ENCODE peak calls at places on chromosomes 4 and X, in ten cellular contexts. J, Y, N, G, P, X, F, B, O and U are unnamed samples.

GRCh38 chr4:40255722-40256281 is 59.0 kb downstream of the RHOH start:
- DNase-seq in X (no peak), P (no peak), O (no peak), N (peak), G (no peak), F (no peak), J (no peak), B (no peak), Y (no peak), U (no peak)

GRCh38 chrX:139691843-139692505 is 16.0 kb downstream of the MCF2 start:
- DNase-seq in G (peak), Y (peak), X (no peak), J (no peak), P (peak), F (no peak), N (no peak), O (peak), B (no peak), U (no peak)

GRCh38 chr4:107824367-107825071 is at the start of gene SGMS2:
- DNase-seq in N (peak), Y (peak), X (peak), F (no peak), O (peak), B (peak), P (peak), J (peak), G (peak), U (no peak)

GRCh38 chrX:57286507-57287251 is at the start of gene FAAH2:
- DNase-seq in O (no peak), J (no peak), P (peak), F (peak), X (peak), B (peak), G (peak), N (peak), Y (no peak), U (no peak)

GRCh38 chr4:137678796-137679195 is 146.5 kb upstream of the PCDH18 start:
- DNase-seq in Y (no peak), F (no peak), N (no peak), P (no peak), J (no peak), X (no peak), O (no peak), G (no peak), B (no peak), U (no peak)

GRCh38 chrX:24860140-24860539 is 155.6 kb downstream of the ARX start:
- DNase-seq in P (no peak), X (no peak), F (no peak), J (no peak), O (no peak), Y (no peak), N (no peak), G (no peak), B (no peak), U (no peak)

GRCh38 chr4:155696226-155696625 is 29.6 kb downstream of the GUCY1A1 start:
- DNase-seq in N (no peak), G (no peak), J (no peak), O (no peak), X (no peak), P (no peak), B (no peak), Y (no peak), F (no peak), U (no peak)

GRCh38 chrX:8868906-8869305 is 67.7 kb upstream of the FAM9A start:
- DNase-seq in N (no peak), B (no peak), J (no peak), P (no peak), X (no peak), G (no peak), F (no peak), O (no peak), Y (no peak), U (peak)

GRCh38 chr4:11301075-11301660 is 127.5 kb downstream of the HS3ST1 start:
- DNase-seq in X (peak), J (no peak), P (no peak), N (no peak), B (no peak), F (no peak), G (no peak), Y (no peak), O (no peak), U (no peak)

GRCh38 chr4:169975837-169976796 is 50.1 kb downstream of the MFAP3L start:
- DNase-seq in P (no peak), G (no peak), Y (no peak), B (no peak), X (peak), J (no peak), N (no peak), O (no peak), F (no peak), U (no peak)

GRCh38 chr4:165464813-165465381 is 86.1 kb downstream of the CPE start:
- DNase-seq in O (no peak), G (no peak), B (no peak), N (no peak), P (peak), F (no peak), X (no peak), Y (peak), J (peak), U (peak)

GRCh38 chr4:77220841-77221613 is 64.0 kb downstream of the CCNG2 start:
- DNase-seq in N (no peak), Y (no peak), F (no peak), B (no peak), J (no peak), G (no peak), X (no peak), P (no peak), O (no peak), U (no peak)

GRCh38 chr4:70901607-70901983 is 574 bp upstream of the MOB1B start:
- DNase-seq in Y (no peak), F (no peak), N (no peak), G (no peak), J (no peak), X (no peak), P (no peak), O (no peak), B (no peak), U (no peak)

GRCh38 chr4:132169660-132170059 is 979.4 kb upstream of the PCDH10 start:
- DNase-seq in Y (no peak), X (no peak), N (no peak), P (no peak), J (no peak), F (no peak), G (no peak), B (no peak), O (no peak), U (no peak)

GRCh38 chr4:188986271-188986689 is 847.0 kb downstream of the TRIML1 start:
- DNase-seq in N (no peak), F (no peak), P (no peak), B (no peak), Y (no peak), O (no peak), J (no peak), G (no peak), X (no peak), U (no peak)

GRCh38 chrX:103157511-103158316 is 57.2 kb upstream of the BEX4 start:
- DNase-seq in B (no peak), N (no peak), O (no peak), X (no peak), Y (peak), G (no peak), F (no peak), P (peak), J (peak), U (no peak)

GRCh38 chr4:931960-932712 is at the start of the genes GAK and TMEM175:
- DNase-seq in B (peak), F (peak), J (peak), O (peak), P (peak), G (peak), X (peak), N (peak), Y (peak), U (no peak)

DNA sequence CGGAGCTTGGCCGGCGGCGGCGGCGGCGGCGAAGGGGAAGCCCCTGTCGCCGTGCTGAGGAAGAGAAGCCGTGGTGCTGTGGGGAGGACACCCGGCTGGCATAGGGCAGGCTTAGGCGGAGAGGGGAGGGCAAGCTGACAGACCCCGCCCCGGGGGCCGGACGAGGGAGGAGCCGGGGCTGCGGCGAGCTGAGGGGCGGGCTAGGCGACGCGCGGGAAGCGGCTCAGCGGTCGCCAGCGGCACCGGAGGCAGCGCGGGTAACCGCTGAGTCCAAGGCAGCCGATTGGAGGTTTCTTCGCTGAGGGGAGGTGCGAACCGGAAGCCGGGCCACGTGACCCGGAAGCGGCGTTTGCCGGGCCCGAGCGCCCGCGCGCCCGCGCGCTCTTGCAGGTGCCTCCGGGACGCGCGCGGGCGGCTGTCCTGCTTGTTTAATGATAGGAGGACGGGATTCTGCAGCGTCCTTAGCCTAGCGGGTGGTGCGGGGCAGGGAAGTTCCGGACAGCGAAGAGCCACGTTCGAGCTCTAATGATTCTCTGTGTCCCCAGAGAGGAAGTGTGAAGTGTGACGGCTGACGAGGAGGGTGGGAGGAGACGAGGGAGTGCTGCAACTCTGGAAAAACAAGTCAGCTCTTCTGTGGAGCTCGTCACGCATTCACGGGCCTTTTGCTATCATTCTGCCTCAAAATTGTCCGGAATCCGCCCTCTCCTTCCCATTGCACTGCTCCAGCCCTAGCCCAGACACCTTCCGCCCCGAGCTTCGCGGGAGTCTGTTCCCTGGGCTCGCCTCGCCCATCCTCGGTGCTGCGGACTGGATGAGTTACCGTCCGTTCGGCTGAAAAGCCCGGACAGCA is at the start of gene AP1S2:
- DNase-seq in J (peak), X (peak), B (peak), Y (peak), N (peak), F (peak), G (peak), O (peak), P (peak), U (peak)
- TF ChIP-seq POLR2AphosphoS5 in J (peak), X (peak), B (peak), Y (peak), N (peak), F (peak), G (peak), O (peak), P (peak), U (peak)

DNA sequence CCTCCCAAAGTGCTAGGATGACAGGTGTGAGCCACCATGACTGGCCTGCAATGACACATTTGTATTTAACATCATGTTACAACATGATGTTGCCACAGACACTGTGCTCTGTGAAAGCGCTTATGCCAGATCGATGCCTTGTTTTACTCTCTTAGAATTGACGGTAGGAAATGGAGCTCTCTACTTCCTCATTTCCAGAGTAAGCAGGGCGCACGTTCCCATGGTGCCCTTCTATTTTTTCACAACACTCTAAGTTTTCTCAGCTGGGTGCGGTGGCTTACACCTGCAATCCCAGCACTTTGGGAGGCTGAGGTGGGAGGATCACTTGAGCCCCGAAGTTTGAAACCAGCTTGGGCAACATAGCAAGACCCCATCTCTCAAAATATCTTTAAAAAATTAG is 60.7 kb upstream of the DHRSX start:
- DNase-seq in N (no peak), F (no peak), J (no peak), Y (no peak), O (no peak), G (no peak), B (no peak), P (no peak), X (no peak), U (no peak)
- TF ChIP-seq POLR2AphosphoS5 in N (no peak), F (no peak), J (no peak), Y (no peak), O (no peak), G (no peak), B (no peak), P (no peak), X (no peak), U (no peak)

DNA sequence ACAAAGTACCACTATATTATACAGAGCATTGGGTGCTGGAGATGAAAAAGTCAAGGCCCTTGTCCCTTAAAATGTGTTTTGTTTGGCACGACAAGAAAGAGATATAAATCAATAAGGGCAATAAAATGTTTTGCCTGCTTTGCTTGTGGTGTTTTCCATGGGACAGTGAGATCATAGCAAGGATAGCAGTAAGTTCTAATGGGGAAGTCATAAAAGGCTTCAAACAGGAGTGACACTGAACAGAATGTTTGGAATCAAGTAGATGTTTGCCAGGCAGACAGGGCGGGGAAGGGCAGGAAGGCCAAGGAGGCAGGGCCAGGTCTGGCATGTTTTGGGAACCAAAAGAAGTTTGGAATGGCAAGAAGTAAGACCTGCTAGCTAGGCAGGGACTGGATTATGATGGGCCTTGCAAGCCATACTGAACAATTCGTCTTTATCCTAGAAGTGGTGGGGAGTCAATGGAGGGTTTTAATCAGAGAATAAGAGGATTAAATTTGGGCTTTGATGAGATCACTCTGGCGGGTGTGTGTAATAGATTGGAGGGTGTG is 16.4 kb downstream of the FGF2 start:
- DNase-seq in N (no peak), B (no peak), J (no peak), O (no peak), X (peak), P (no peak), Y (peak), G (no peak), F (no peak), U (no peak)
- TF ChIP-seq POLR2AphosphoS5 in N (no peak), B (no peak), J (no peak), O (no peak), X (peak), P (no peak), Y (no peak), G (no peak), F (no peak), U (no peak)

DNA sequence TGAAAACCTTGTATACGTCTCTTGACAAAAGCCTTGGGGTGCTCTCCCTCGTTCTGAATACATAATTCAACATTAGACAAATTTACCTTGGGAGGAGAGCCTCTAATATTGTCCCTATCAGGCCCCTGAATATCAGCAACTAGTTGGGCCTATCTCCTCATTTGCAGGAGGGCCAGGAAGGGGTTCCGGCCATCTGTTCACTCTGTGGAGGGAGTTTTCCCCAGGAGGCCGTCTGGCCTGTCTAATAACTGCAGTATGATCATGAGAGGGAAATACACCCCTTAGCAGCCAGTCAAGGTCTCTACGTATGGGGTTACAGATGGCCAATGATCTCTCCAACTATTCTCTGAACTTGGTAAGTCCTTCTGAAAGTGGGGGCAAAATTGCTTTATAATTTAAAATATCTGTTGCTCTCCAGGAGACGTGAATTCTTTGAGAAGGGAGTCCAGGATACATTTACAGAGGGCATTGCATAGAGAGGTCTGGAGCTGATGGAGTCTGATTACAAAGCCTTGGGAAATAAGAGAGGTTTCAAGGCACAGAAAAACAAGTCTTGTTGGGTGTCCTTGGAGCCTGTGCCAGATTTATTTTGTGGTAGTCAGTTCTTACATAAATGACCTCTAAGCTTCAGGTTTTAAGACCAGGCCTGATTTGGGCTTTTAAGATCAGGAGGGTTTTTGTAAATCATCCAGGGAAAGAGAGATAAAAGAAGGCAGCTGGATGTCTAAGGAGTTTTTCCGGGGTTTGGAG is 48.2 kb upstream of the UXT start:
- DNase-seq in B (no peak), Y (no peak), O (no peak), N (no peak), F (no peak), P (no peak), X (no peak), J (no peak), G (no peak), U (no peak)
- TF ChIP-seq POLR2AphosphoS5 in B (no peak), Y (no peak), O (no peak), N (no peak), F (no peak), P (no peak), X (no peak), J (no peak), G (no peak), U (no peak)